ENCODE peak calls at places on chromosomes 3 and 15, in ten cellular contexts. N, B, E, G, W, T, A, P, R and U are unnamed samples.
A peak's percentile ranks its signal among the peaks of the same experiment; 100 is the strongest.

GRCh38 chr3:16476636-16477035 is 36.9 kb downstream of the RFTN1 start:
- DNase-seq in E (no peak), W (no peak), P (peak; percentile 95), N (peak; percentile 66), G (no peak), A (peak; percentile 91), B (no peak), T (peak; percentile 99), R (peak; percentile 96), U (peak; percentile 90)

GRCh38 chr15:69082556-69082955 is 68.1 kb downstream of the NOX5 start:
- DNase-seq in N (no peak), P (no peak), A (no peak), T (peak; percentile 79), B (no peak), R (peak; percentile 29), E (no peak), G (no peak), W (no peak), U (no peak)

GRCh38 chr15:80578206-80578595 is 116.9 kb upstream of the ABHD17C start:
- DNase-seq in P (no peak), E (no peak), R (no peak), G (no peak), W (no peak), B (no peak), T (no peak), N (no peak), A (no peak), U (no peak)

GRCh38 chr15:48796930-48797329 is 13.9 kb downstream of the CEP152 start:
- DNase-seq in W (no peak), A (no peak), T (peak; percentile 81), P (peak; percentile 37), G (no peak), E (no peak), B (no peak), R (peak; percentile 72), N (no peak), U (no peak)

GRCh38 chr3:129507181-129507831 is 21.1 kb upstream of the RHO start:
- DNase-seq in A (no peak), P (no peak), B (peak; percentile 72), W (peak; percentile 52), T (no peak), R (no peak), E (no peak), G (no peak), N (no peak), U (no peak)

GRCh38 chr3:184508938-184509337 is 52.6 kb upstream of the EPHB3 start:
- DNase-seq in A (no peak), N (no peak), B (no peak), G (no peak), R (no peak), W (no peak), T (no peak), E (no peak), P (no peak), U (no peak)

GRCh38 chr15:100780208-100780800 is 99.3 kb upstream of the ALDH1A3 start:
- DNase-seq in B (no peak), E (no peak), G (no peak), W (peak; percentile 38), R (no peak), N (no peak), P (no peak), T (no peak), A (no peak), U (no peak)

GRCh38 chr3:176584413-176585176 is 612.7 kb downstream of the TBL1XR1 start:
- DNase-seq in R (peak; percentile 68), P (no peak), A (peak; percentile 69), T (peak; percentile 74), W (no peak), N (peak; percentile 56), G (no peak), B (no peak), E (no peak), U (peak; percentile 8)

GRCh38 chr15:75182187-75183131 is 19.2 kb upstream of the C15orf39 start:
- DNase-seq in A (no peak), T (no peak), B (no peak), N (no peak), E (no peak), W (no peak), P (no peak), R (peak; percentile 49), G (no peak), U (no peak)
- TF ChIP-seq CTCF in A (no peak), T (no peak), B (no peak), N (no peak), E (no peak), W (no peak), P (no peak), R (no peak), G (no peak), U (no peak)

DNA sequence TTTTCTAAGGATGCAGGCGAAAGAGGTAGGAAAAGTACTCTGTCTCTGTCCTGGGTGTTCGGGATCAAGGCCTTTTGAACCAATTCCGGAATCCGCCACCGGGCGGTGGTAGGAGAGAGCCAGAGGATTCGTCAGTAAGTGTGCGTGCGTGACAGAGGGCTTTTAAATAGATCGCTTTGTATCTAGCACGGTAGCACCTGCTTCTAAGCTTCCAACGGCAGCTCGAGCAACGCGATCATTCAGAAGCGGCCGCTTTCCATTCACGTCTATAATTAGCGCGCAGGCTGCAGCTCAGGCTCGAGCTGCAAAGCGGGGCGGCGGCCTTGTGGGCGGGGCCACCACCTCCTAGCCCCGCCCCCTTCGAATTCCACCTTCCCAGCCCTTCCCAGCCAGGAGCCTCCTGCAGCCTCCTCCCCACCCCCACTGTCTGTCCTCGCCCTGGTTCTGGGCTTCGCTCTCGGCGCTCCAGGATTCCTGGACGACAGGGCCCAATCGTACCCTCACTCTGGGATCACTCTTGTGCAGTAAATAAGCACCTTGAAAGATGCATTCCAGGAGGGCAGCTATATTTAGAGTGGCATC is 224.3 kb upstream of the TPRG1 start:
- DNase-seq in T (peak; percentile 92), P (no peak), G (peak; percentile 71), B (peak; percentile 88), E (no peak), A (peak; percentile 94), W (peak; percentile 93), N (no peak), R (peak; percentile 83), U (peak; percentile 16)
- TF ChIP-seq CTCF in T (peak; percentile 53), P (peak; percentile 47), G (peak; percentile 61), B (peak; percentile 35), E (peak; percentile 44), A (peak; percentile 36), W (peak; percentile 35), N (peak; percentile 49), R (peak; percentile 50), U (peak; percentile 38)

GRCh38 chr15:40914013-40914412 is 15.1 kb upstream of the DLL4 start:
- DNase-seq in A (no peak), E (no peak), B (no peak), P (no peak), W (no peak), R (no peak), G (no peak), T (no peak), N (no peak), U (no peak)

GRCh38 chr15:40915106-40915661 is 14.0 kb upstream of the DLL4 start:
- DNase-seq in T (no peak), N (no peak), P (no peak), B (no peak), R (no peak), W (no peak), E (no peak), G (no peak), A (no peak), U (no peak)

GRCh38 chr15:40912478-40912877 is 16.7 kb upstream of the DLL4 start:
- DNase-seq in N (no peak), A (no peak), B (no peak), W (no peak), T (no peak), P (no peak), G (no peak), E (no peak), R (no peak), U (no peak)

GRCh38 chr15:40915679-40916078 is 13.5 kb upstream of the DLL4 start:
- DNase-seq in P (no peak), E (no peak), A (no peak), R (no peak), G (no peak), W (no peak), B (no peak), T (no peak), N (no peak), U (no peak)

GRCh38 chr15:40914486-40914885 is 14.7 kb upstream of the DLL4 start:
- DNase-seq in R (no peak), E (no peak), T (no peak), A (no peak), B (no peak), P (no peak), G (no peak), N (no peak), W (no peak), U (no peak)
- TF ChIP-seq CTCF in R (no peak), E (no peak), T (no peak), A (no peak), B (no peak), P (peak; percentile 5), G (no peak), N (no peak), W (no peak), U (no peak)

DNA sequence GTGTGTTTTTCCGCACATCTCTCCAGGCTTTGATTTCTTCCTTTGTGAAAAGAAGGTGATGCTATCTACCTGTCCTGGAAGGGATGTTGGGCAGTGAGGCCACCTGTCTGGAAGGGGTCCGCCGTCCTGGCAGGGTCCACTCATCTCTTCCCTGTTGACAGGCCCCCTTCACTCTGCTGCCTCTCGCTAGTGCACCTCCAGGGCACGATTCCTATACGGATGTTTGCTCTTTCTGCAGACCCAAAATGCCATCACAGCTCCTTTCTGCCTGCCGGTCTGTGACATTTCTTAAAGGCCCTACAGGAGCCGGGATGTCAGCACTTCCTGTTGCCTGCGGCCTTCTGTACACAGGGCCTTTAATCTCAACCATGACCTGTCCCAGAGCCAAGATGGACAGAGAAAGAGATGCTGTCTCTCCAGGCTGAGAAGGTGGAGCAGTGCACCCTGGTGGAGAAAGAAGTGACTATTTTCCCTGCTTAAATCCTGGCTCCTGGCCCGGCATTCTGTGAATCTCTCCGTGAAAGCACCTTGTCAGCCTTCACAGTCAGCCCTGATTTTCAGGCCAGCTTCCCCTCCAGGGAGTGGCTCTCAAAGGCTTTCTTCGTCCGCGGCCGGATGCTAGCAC is 7.4 kb downstream of the FAM3D start:
- DNase-seq in W (no peak), N (no peak), R (peak; percentile 50), P (no peak), T (peak; percentile 64), G (no peak), B (no peak), E (no peak), A (peak; percentile 72), U (no peak)
- TF ChIP-seq CTCF in W (no peak), N (peak; percentile 50), R (peak; percentile 52), P (peak; percentile 57), T (peak; percentile 67), G (peak; percentile 46), B (peak; percentile 34), E (no peak), A (peak; percentile 55), U (peak; percentile 41)